ENCODE peak calls at places on chromosomes 5 and 9, in four cellular contexts. Y is MM.1S, D is lung, C is A549. H is an unnamed sample.

GRCh38 chr5:172687983-172688734 is 47.1 kb downstream of the NEURL1B start:
- DNase-seq in Y (no peak), D (no peak), C (no peak), H (no peak)

GRCh38 chr5:39076757-39077475 is 2.7 kb upstream of the RICTOR start:
- DNase-seq in Y (peak), D (no peak), C (peak), H (no peak)

GRCh38 chr9:115694991-115695390 is 458.6 kb upstream of the PAPPA start:
- DNase-seq in Y (no peak), C (no peak), D (no peak), H (no peak)

GRCh38 chr5:119411291-119411934 is 40.9 kb upstream of the HSD17B4 start:
- DNase-seq in C (no peak), Y (no peak), D (no peak), H (no peak)

GRCh38 chr5:41246376-41246775 is 33.0 kb upstream of the C6 start:
- DNase-seq in C (peak), D (no peak), Y (no peak), H (no peak)

GRCh38 chr9:134945509-134946275 is 28.0 kb upstream of the FCN1 start:
- DNase-seq in D (no peak), Y (no peak), C (no peak), H (no peak)

GRCh38 chr9:36584626-36585460 is 12.1 kb downstream of the MELK start:
- DNase-seq in Y (no peak), C (no peak), D (no peak), H (no peak)

GRCh38 chr9:110886832-110887231 is 151.4 kb downstream of the LPAR1 start:
- DNase-seq in C (no peak), Y (no peak), D (no peak), H (no peak)

GRCh38 chr5:169703803-169704202 is 66.7 kb downstream of the DOCK2 start:
- DNase-seq in C (no peak), Y (no peak), D (no peak), H (no peak)

GRCh38 chr9:122340161-122340560 is 30.7 kb upstream of the PTGS1 start:
- DNase-seq in D (no peak), C (no peak), Y (no peak), H (no peak)

GRCh38 chr5:32304622-32305021 is 8.1 kb downstream of the MTMR12 start:
- DNase-seq in D (no peak), Y (no peak), C (no peak), H (no peak)

GRCh38 chr5:172407861-172408260 is 46.5 kb downstream of the SH3PXD2B start:
- DNase-seq in C (no peak), D (no peak), Y (no peak), H (no peak)

GRCh38 chr9:20604561-20604960 is 17.7 kb downstream of the MLLT3 start:
- DNase-seq in C (no peak), D (no peak), Y (peak), H (no peak)

GRCh38 chr5:5271606-5272321 is 131.6 kb downstream of the ADAMTS16 start:
- DNase-seq in C (no peak), D (no peak), Y (no peak), H (no peak)

GRCh38 chr9:83106772-83107171 is 43.8 kb upstream of the RASEF start:
- DNase-seq in Y (no peak), D (no peak), C (no peak), H (no peak)

GRCh38 chr9:74478606-74479005 is 18.5 kb upstream of the RORB start:
- DNase-seq in Y (no peak), C (no peak), D (no peak), H (no peak)

GRCh38 chr5:150485770-150486401 is 22.0 kb upstream of the NDST1 start:
- DNase-seq in Y (no peak), D (peak), C (peak), H (no peak)

GRCh38 chr9:36637491-36638270 is 65.0 kb downstream of the MELK start:
- DNase-seq in D (no peak), C (no peak), Y (no peak), H (no peak)

GRCh38 chr9:89425921-89426388 is 72.0 kb downstream of the SEMA4D start:
- DNase-seq in Y (no peak), C (no peak), D (no peak), H (no peak)

GRCh38 chr9:126156898-126157297 is 169.7 kb upstream of the MVB12B start:
- DNase-seq in C (no peak), Y (no peak), D (no peak), H (no peak)

GRCh38 chr5:172659909-172660628 is 19.0 kb downstream of the NEURL1B start:
- DNase-seq in C (no peak), Y (no peak), D (peak), H (no peak)

GRCh38 chr5:149799119-149799623 is 69.1 kb downstream of the PPARGC1B start:
- DNase-seq in C (peak), D (no peak), Y (no peak), H (no peak)

GRCh38 chr5:119318256-119318914 is 37.4 kb upstream of the TNFAIP8 start:
- DNase-seq in Y (no peak), D (no peak), C (no peak), H (no peak)

GRCh38 chr5:124876983-124877382 is 130.5 kb upstream of the ZNF608 start:
- DNase-seq in C (no peak), D (no peak), Y (no peak), H (no peak)

GRCh38 chr9:76558465-76558864 is 99.5 kb downstream of the GCNT1 start:
- DNase-seq in C (no peak), D (no peak), Y (no peak), H (no peak)

GRCh38 chr5:131296213-131296672 is 32.4 kb downstream of the CDC42SE2 start:
- DNase-seq in D (no peak), C (no peak), Y (no peak), H (no peak)

GRCh38 chr5:17411436-17411835 is 86.6 kb upstream of the TAF11L2 start:
- DNase-seq in C (no peak), D (no peak), Y (no peak), H (no peak)

GRCh38 chr9:6788175-6789016 is 30.6 kb downstream of the KDM4C start:
- DNase-seq in Y (no peak), C (peak), D (no peak), H (no peak)

GRCh38 chr9:95083086-95083768 is 234.3 kb downstream of the FANCC start:
- DNase-seq in Y (no peak), C (no peak), D (no peak), H (no peak)

GRCh38 chr5:150625164-150625535 is 15.3 kb upstream of the SYNPO start:
- DNase-seq in D (no peak), Y (no peak), C (no peak), H (no peak)

GRCh38 chr9:85223506-85224108 is 518.1 kb downstream of the AGTPBP1 start:
- DNase-seq in D (no peak), Y (no peak), C (no peak), H (no peak)

GRCh38 chr5:175697846-175698245 is 40.0 kb downstream of the HRH2 start:
- DNase-seq in Y (no peak), C (no peak), D (no peak), H (no peak)

GRCh38 chr5:124932791-124933600 is 186.6 kb upstream of the ZNF608 start:
- DNase-seq in Y (no peak), D (no peak), C (no peak), H (no peak)

GRCh38 chr9:18261143-18261542 is 212.8 kb upstream of the ADAMTSL1 start:
- DNase-seq in Y (no peak), C (no peak), D (no peak), H (no peak)

GRCh38 chr9:129938291-129938979 is 103.2 kb downstream of the USP20 start:
- DNase-seq in D (no peak), Y (no peak), C (no peak), H (no peak)

GRCh38 chr9:134031783-134032182 is 6.5 kb downstream of the BRD3OS start:
- DNase-seq in Y (no peak), C (no peak), D (no peak), H (no peak)

GRCh38 chr9:130707225-130707976 is 13.8 kb downstream of the EXOSC2 start:
- DNase-seq in D (peak), Y (peak), C (peak), H (peak)

GRCh38 chr5:124596595-124597388 is 149.6 kb downstream of the ZNF608 start:
- DNase-seq in C (peak), Y (no peak), D (no peak), H (no peak)

GRCh38 chr5:115858396-115858795 is 16.7 kb downstream of the AP3S1 start:
- DNase-seq in Y (no peak), D (no peak), C (no peak), H (no peak)

GRCh38 chr5:115857621-115858349 is 16.1 kb downstream of the AP3S1 start:
- DNase-seq in D (no peak), Y (no peak), C (no peak), H (no peak)

GRCh38 chr5:115859378-115859777 is 17.6 kb downstream of the AP3S1 start:
- DNase-seq in C (no peak), D (no peak), Y (no peak), H (no peak)

GRCh38 chr5:115855959-115856358 is 14.2 kb downstream of the AP3S1 start:
- DNase-seq in D (no peak), C (no peak), Y (no peak), H (no peak)

DNA sequence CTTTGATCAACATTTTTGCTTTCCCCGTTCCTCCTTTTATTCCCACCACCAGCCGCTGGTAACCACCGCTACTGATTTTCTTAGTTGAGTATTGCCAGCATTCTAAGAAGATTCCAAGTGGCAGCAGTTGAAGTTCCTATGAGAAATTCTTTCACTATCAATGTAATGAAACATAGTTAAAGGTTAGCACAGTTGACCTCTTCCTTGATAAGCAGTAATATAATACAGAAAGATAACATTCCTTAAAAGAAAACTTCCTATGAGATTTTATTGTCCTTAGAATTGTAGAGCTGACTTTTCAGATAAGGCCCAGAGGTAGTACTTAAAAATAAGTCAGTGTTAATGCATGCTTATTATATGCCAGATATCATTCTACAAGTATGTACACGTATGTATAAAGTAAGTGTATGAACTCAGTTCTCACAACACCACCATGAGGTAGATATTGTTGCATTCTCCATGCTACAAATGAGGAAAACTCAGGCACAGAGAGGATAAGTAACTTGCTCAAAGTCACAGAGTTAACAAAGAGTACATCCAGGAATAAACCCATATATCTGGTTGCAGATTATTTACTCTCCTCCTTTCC is 15.3 kb downstream of the AP3S1 start:
- DNase-seq in D (no peak), Y (no peak), C (no peak), H (no peak)
- H3K4me3 ChIP-seq in D (no peak), Y (no peak), C (no peak), H (no peak)

DNA sequence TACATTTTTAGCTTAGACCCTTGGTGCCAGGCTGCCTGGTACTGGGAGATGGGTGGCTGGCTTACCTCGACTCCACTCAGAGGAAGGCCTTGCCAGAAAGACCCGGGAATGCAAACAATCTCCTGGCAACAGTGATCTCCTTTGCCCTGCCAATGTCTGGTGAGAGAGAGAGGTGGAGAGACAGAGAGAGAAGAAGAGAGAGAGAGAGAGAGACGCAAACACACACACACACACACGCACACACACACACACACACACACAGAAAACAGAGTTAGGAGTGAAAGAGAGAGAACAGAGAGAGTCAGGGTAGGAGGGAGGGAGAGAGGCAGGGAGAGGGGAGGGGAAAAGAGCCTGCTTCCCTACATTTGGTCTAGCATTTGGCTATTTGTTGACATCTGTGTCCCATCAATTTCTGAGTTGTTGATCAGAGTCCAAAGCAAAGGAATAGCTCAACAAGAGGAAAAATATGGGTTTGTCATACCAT is 181.6 kb upstream of the MAP1B start:
- DNase-seq in D (no peak), Y (no peak), C (no peak), H (no peak)
- H3K4me3 ChIP-seq in D (no peak), Y (no peak), C (no peak), H (no peak)

GRCh38 chr9:69549310-69550202 is 122.6 kb downstream of the APBA1 start:
- DNase-seq in D (no peak), Y (peak), C (peak), H (peak)
- H3K4me3 ChIP-seq in D (no peak), Y (no peak), C (no peak), H (no peak)

GRCh38 chr5:132413567-132413966 is 44.1 kb downstream of the SLC22A5 start:
- DNase-seq in D (no peak), Y (peak), C (no peak), H (no peak)
- H3K4me3 ChIP-seq in D (no peak), Y (peak), C (no peak), H (peak)

DNA sequence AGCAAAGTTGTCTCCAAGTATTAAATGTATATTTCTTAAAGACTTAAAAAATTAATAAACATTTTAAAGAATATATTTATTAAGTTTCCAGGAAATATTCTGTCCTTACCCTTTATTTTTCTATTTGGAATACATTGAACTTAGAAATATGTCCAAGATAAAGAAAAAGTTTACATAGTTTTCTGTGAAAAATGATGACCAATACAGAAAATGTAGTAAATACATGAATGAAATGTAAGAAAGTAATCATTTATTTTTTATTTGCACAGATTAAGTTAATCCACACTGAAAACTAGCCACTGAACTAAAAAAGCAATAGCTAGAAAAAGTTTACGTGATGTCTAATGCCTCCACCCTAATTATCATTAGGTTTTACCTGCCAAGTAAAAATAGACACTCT is 273.2 kb downstream of the ARL15 start:
- DNase-seq in C (no peak), Y (no peak), D (no peak), H (no peak)
- H3K4me3 ChIP-seq in C (no peak), Y (no peak), D (no peak), H (no peak)

DNA sequence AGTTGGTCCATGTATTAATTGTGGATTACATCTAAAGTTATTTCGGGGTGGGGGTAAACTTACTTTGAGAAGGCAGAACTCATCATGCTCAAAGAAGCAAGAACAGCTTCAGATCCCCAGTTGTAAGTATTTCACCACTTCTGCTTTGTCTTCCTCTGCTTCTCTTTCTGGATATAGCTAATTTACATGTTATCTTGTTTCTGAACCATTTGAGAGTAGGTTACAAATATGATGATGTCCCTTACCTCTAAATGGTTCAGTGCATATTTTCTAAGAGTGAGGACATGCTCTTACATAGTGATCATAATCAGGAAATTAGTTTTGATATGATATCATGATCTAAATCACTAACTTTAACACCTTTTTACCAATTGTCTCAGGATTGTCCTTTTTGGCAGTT is 11.9 kb downstream of the TRIO start:
- DNase-seq in C (no peak), Y (no peak), D (no peak), H (no peak)
- H3K4me3 ChIP-seq in C (no peak), Y (no peak), D (no peak), H (no peak)

GRCh38 chr5:55220433-55221185 is 6.5 kb downstream of the MCIDAS start:
- DNase-seq in Y (no peak), D (no peak), C (no peak), H (no peak)
- H3K4me3 ChIP-seq in Y (no peak), D (no peak), C (no peak), H (peak)

GRCh38 chr5:178996156-178996555 is 1.0 kb upstream of the GRM6 start:
- DNase-seq in Y (no peak), C (no peak), D (no peak), H (no peak)
- H3K4me3 ChIP-seq in Y (no peak), C (no peak), D (no peak), H (no peak)

DNA sequence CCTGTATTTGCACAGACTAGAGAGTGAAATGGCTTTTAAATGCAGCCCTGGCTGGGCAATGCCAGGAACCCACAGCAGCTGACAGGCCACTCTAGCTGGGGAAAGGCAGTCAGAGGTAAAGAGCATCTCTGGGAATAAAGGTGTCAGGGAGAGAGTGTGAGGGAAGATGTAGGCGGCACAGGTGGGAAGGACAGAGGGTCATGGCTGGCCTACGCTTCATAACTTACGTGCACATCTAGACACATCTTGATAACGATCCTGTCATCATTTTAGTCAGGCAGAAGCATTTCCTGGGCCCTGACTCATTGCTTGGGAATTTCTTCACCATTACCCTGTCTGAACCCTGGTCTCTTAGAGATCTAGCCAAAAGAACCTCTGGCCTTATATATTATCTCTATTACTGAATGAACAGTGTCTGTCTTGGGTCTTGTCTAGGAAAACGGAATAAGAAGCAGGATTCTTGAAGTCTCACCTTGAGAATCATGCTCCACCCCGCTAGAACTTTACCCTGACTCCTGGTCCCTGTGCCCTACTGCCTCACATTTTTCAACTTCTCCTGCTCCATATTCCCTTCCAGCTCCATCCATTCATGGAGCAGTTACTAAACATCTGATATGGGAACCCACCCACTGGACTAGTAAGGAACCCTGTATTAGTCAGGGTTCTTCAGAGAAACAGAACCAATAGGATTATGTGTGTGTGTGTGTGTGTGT is 106.4 kb upstream of the ELL2 start:
- DNase-seq in D (no peak), Y (no peak), C (peak), H (no peak)
- H3K4me3 ChIP-seq in D (no peak), Y (no peak), C (no peak), H (no peak)

GRCh38 chr5:126461838-126462237 is 38.6 kb downstream of the GRAMD2B start:
- DNase-seq in Y (no peak), D (no peak), C (no peak), H (no peak)
- H3K4me3 ChIP-seq in Y (no peak), D (no peak), C (no peak), H (no peak)

H was measured in Jurkat, Clone E6-1.